ENCODE peak calls at places on chromosome 1, in eight cellular contexts. Y is left lung; Q is NT2/D1; O is astrocyte; M is CD4-positive, alpha-beta memory T cell; W is thoracic aorta; C is A549; S is breast epithelium. A is an unnamed sample.
A peak's percentile ranks its signal among the peaks of the same experiment; 100 is the strongest.

GRCh38 chr1:17946434-17946833 is 161.2 kb upstream of the IGSF21 start:
- DNase-seq in Y (no peak), Q (no peak), O (no peak), M (no peak), W (no peak), C (no peak), S (no peak), A (no peak)

GRCh38 chr1:58571616-58572015 is 5.4 kb downstream of the TACSTD2 start:
- DNase-seq in Y (no peak), Q (no peak), O (no peak), M (no peak), W (no peak), C (no peak), S (no peak), A (no peak)

GRCh38 chr1:172897738-172898137 is 153.0 kb downstream of the TNFSF18 start:
- DNase-seq in Y (no peak), Q (no peak), O (peak; percentile 73), M (no peak), W (no peak), C (no peak), S (no peak), A (no peak)

GRCh38 chr1:43791243-43791642 is 83.9 kb downstream of the ST3GAL3 start:
- DNase-seq in Y (no peak), Q (no peak), O (no peak), M (no peak), W (no peak), C (no peak), S (no peak), A (no peak)

GRCh38 chr1:93979718-93980319 is 70.6 kb upstream of the GCLM start:
- DNase-seq in Y (no peak), Q (no peak), O (peak; percentile 90), M (no peak), W (no peak), C (no peak), S (no peak), A (no peak)

GRCh38 chr1:114716304-114717158 is at the start of gene NRAS:
- DNase-seq in Y (peak; percentile 97), Q (peak; percentile 94), O (peak; percentile 80), M (peak; percentile 94), W (peak; percentile 82), C (peak; percentile 62), S (peak; percentile 91), A (peak; percentile 93)

GRCh38 chr1:164702216-164702615 is 143.2 kb downstream of the PBX1 start:
- DNase-seq in Y (no peak), Q (no peak), O (peak; percentile 45), M (no peak), W (no peak), C (peak; percentile 6), S (no peak), A (no peak)

GRCh38 chr1:97192872-97193572 is 471.4 kb downstream of the PTBP2 start:
- DNase-seq in Y (no peak), Q (no peak), O (peak; percentile 98), M (no peak), W (no peak), C (peak; percentile 5), S (no peak), A (no peak)

GRCh38 chr1:156941675-156942074 is 21.2 kb downstream of the LRRC71 start:
- DNase-seq in Y (no peak), Q (no peak), O (no peak), M (no peak), W (no peak), C (no peak), S (no peak), A (no peak)

GRCh38 chr1:90717665-90718410 is 736 bp upstream of the BARHL2 start:
- DNase-seq in Y (peak; percentile 75), Q (no peak), O (no peak), M (no peak), W (no peak), C (no peak), S (no peak), A (no peak)

GRCh38 chr1:46718727-46719622 is at the start of gene EFCAB14:
- DNase-seq in Y (peak; percentile 99), Q (peak; percentile 98), O (peak; percentile 79), M (peak; percentile 100), W (peak; percentile 65), C (peak; percentile 76), S (peak; percentile 98), A (peak; percentile 99)

GRCh38 chr1:5830771-5831599 is 161.2 kb downstream of the NPHP4 start:
- DNase-seq in Y (peak; percentile 64), Q (peak; percentile 23), O (no peak), M (no peak), W (no peak), C (no peak), S (no peak), A (no peak)

GRCh38 chr1:204637985-204638356 is 47.6 kb downstream of the LRRN2 start:
- DNase-seq in Y (no peak), Q (no peak), O (no peak), M (no peak), W (no peak), C (no peak), S (no peak), A (no peak)

GRCh38 chr1:25651036-25651640 is 34.5 kb downstream of the MAN1C1 start:
- DNase-seq in Y (no peak), Q (no peak), O (no peak), M (no peak), W (no peak), C (no peak), S (no peak), A (no peak)

GRCh38 chr1:25914074-25914995 is 8.1 kb upstream of the STMN1 start:
- DNase-seq in Y (no peak), Q (no peak), O (peak; percentile 42), M (no peak), W (no peak), C (no peak), S (no peak), A (no peak)

GRCh38 chr1:70071597-70071996 is 133.8 kb downstream of the LRRC40 start:
- DNase-seq in Y (no peak), Q (no peak), O (peak; percentile 63), M (no peak), W (no peak), C (no peak), S (no peak), A (no peak)

GRCh38 chr1:153260473-153260979 is 1.0 kb downstream of the LORICRIN start:
- DNase-seq in Y (no peak), Q (no peak), O (peak; percentile 6), M (no peak), W (no peak), C (no peak), S (no peak), A (no peak)

GRCh38 chr1:212545941-212546638 is 62.5 kb upstream of the ATF3 start:
- DNase-seq in Y (no peak), Q (no peak), O (no peak), M (no peak), W (no peak), C (no peak), S (no peak), A (no peak)

GRCh38 chr1:91546301-91546581 is 45.6 kb downstream of the CDC7 start:
- DNase-seq in Y (peak; percentile 75), Q (no peak), O (no peak), M (no peak), W (no peak), C (no peak), S (no peak), A (no peak)

GRCh38 chr1:236156512-236157208 is 14.3 kb downstream of the GPR137B start:
- DNase-seq in Y (peak; percentile 85), Q (no peak), O (no peak), M (peak; percentile 67), W (no peak), C (no peak), S (no peak), A (peak; percentile 34)
- H3K4me3 ChIP-seq in Y (no peak overlapping the region), Q (no peak overlapping the region), O (no peak overlapping the region), M (peak overlapping the region; percentile 12), W (no peak overlapping the region), C (no peak overlapping the region), S (no peak overlapping the region), A (no peak overlapping the region)

GRCh38 chr1:2785631-2786328 is 15.7 kb downstream of the TTC34 start:
- DNase-seq in Y (peak; percentile 61), Q (no peak), O (no peak), M (no peak), W (no peak), C (no peak), S (peak; percentile 49), A (no peak)
- H3K9me3 ChIP-seq in Y (peaks cover 23% of the 10 kb centered on the region), Q (peaks cover 9% of the 10 kb centered on the region), O (peaks cover 3% of the 10 kb centered on the region), M (peaks cover 16% of the 10 kb centered on the region), W (peaks cover 12% of the 10 kb centered on the region), C (no peaks in the 10 kb centered on the region), S (no peaks in the 10 kb centered on the region), A (peaks cover 9% of the 10 kb centered on the region)

GRCh38 chr1:53327183-53327941 is 508 bp downstream of the LRP8 start:
- DNase-seq in Y (peak; percentile 87), Q (peak; percentile 36), O (peak; percentile 22), M (peak; percentile 52), W (no peak), C (peak; percentile 23), S (no peak), A (peak; percentile 35)

GRCh38 chr1:53328490-53329182 is 766 bp upstream of the LRP8 start:
- DNase-seq in Y (peak; percentile 61), Q (peak; percentile 48), O (no peak), M (peak; percentile 13), W (no peak), C (no peak), S (no peak), A (peak; percentile 9)

GRCh38 chr1:53328009-53328489 is at the start of gene LRP8:
- DNase-seq in Y (peak; percentile 94), Q (peak; percentile 62), O (peak; percentile 36), M (peak; percentile 80), W (no peak), C (peak; percentile 53), S (no peak), A (peak; percentile 64)

GRCh38 chr1:53330819-53331218 is 2.9 kb upstream of the LRP8 start:
- DNase-seq in Y (peak; percentile 72), Q (no peak), O (no peak), M (no peak), W (no peak), C (no peak), S (peak; percentile 35), A (no peak)

DNA sequence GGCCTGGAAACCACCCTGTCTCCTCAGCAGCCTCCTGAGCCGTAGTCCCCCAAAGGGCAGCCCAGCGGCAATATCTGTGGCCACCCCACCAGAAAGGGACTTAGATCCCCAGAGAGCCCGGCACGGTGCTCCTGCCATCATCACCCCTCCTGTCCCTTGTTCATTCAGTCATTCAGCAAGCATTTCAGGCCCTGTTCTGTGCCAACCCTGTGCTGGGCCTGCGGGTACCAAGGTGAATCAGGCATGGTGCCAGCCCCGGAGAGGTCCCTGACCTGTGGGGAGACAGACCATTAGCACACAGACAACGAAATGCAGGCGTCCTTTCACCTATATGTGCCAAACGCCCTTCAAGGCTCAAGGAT is 1.3 kb upstream of the LRP8 start:
- DNase-seq in Y (peak; percentile 59), Q (no peak), O (no peak), M (no peak), W (no peak), C (no peak), S (no peak), A (no peak)
- H3K4me3 ChIP-seq in Y (no peak overlapping the region), Q (peak overlapping the region; percentile 73), O (no peak overlapping the region), M (no peak overlapping the region), W (no peak overlapping the region), C (no peak overlapping the region), S (no peak overlapping the region), A (no peak overlapping the region)

DNA sequence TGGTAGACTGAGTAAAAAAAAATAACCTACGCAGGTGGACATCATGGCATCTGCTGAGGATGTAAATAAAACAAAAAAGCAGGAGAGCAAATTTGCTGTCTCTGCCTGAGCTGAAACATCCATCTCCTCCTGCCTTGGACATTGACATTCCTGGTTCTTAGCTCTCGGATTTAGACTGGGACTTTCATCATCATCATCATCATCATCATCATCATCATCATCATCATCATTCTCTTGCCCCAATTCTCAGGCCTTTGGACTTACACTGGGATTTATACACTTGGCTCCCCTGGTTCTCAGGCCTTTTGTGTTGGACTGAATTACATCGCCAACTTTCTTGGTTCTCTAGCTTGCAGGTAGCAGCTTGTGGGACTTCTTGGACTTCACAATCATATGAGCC is 308.4 kb upstream of the BEND5 start:
- DNase-seq in Y (no peak), Q (no peak), O (no peak), M (no peak), W (no peak), C (no peak), S (no peak), A (no peak)
- H3K9me3 ChIP-seq in Y (peaks cover 21% of the 10 kb centered on the region), Q (no peaks in the 10 kb centered on the region), O (no peaks in the 10 kb centered on the region), M (no peaks in the 10 kb centered on the region), W (no peaks in the 10 kb centered on the region), C (no peaks in the 10 kb centered on the region), S (peaks cover 12% of the 10 kb centered on the region), A (no peaks in the 10 kb centered on the region)

A was measured in effector memory CD4-positive, alpha-beta T cell.